ENCODE peak calls at places on chromosomes 16 and 17, in six cellular contexts. U is activated CD4-positive, alpha-beta T cell treated with anti-CD3 and anti-CD28 coated beads, Interleukin-2, amount 50 U/mL, for 48 hours; C is T-helper 2 cell; P is AG20443; S is renal cortical epithelial cell; A is SW 1271. G is an unnamed sample.

GRCh38 chr16:66127459-66128362 is 238.8 kb upstream of the CDH5 start:
- DNase-seq in P (no peak), C (no peak), S (no peak), U (no peak), A (no peak), G (no peak)

GRCh38 chr16:4263504-4264436 is 9.1 kb downstream of the TFAP4 start:
- DNase-seq in S (no peak), C (no peak), U (no peak), P (peak; percentile 99), A (no peak), G (no peak)

GRCh38 chr16:67594256-67594915 is 32.1 kb downstream of the CTCF start:
- DNase-seq in U (no peak), A (no peak), P (no peak), S (peak; percentile 22), C (no peak), G (no peak)

GRCh38 chr17:796609-797008 is 14.5 kb downstream of the MRM3 start:
- DNase-seq in P (no peak), S (no peak), A (no peak), U (no peak), C (no peak), G (no peak)

GRCh38 chr16:30185141-30185682 is 1.8 kb downstream of the CORO1A start:
- DNase-seq in S (no peak), C (no peak), U (peak; percentile 56), A (no peak), P (no peak), G (no peak)

GRCh38 chr17:2594657-2595085 is 1.2 kb downstream of the PAFAH1B1 start:
- DNase-seq in P (no peak), C (no peak), S (no peak), U (no peak), A (no peak), G (no peak)

GRCh38 chr16:81618661-81619060 is 160.4 kb upstream of the PLCG2 start:
- DNase-seq in C (no peak), S (no peak), U (no peak), P (no peak), A (no peak), G (no peak)

GRCh38 chr17:78644971-78645370 is 67.8 kb upstream of the DNAH17 start:
- DNase-seq in A (no peak), P (no peak), U (no peak), S (no peak), C (no peak), G (no peak)

GRCh38 chr16:88076211-88076931 is 125.1 kb downstream of the BANP start:
- DNase-seq in C (no peak), U (no peak), S (no peak), A (no peak), P (no peak), G (no peak)

GRCh38 chr17:67588326-67588725 is 129.4 kb upstream of the NOL11 start:
- DNase-seq in A (no peak), U (no peak), P (no peak), S (no peak), C (no peak), G (no peak)

GRCh38 chr17:752620-753219 is 656 bp upstream of the GEMIN4 start:
- DNase-seq in U (peak; percentile 42), C (no peak), S (peak; percentile 27), P (peak; percentile 83), A (no peak), G (peak; percentile 36)

GRCh38 chr17:14926526-14927122 is 338.5 kb downstream of the PMP22 start:
- DNase-seq in C (no peak), S (peak; percentile 29), U (peak; percentile 48), A (no peak), P (peak; percentile 69), G (peak; percentile 75)

GRCh38 chr16:88956546-88957455 is 20.2 kb downstream of the CBFA2T3 start:
- DNase-seq in C (no peak), P (no peak), A (no peak), U (no peak), S (no peak), G (peak; percentile 95)

GRCh38 chr16:88790312-88791150 is 5.5 kb upstream of the PIEZO1 start:
- DNase-seq in U (peak; percentile 78), S (no peak), C (no peak), P (peak; percentile 41), A (no peak), G (no peak)

GRCh38 chr16:71746442-71747046 is 22.0 kb upstream of the PHLPP2 start:
- DNase-seq in C (no peak), S (peak; percentile 44), U (no peak), A (no peak), P (peak; percentile 55), G (peak; percentile 42)

GRCh38 chr17:17698869-17699351 is 17.7 kb downstream of the RAI1 start:
- DNase-seq in C (no peak), S (peak; percentile 80), U (no peak), A (no peak), P (peak; percentile 56), G (no peak)

GRCh38 chr17:61490540-61490975 is 38.3 kb downstream of the TBX4 start:
- DNase-seq in U (no peak), S (peak; percentile 8), A (no peak), P (peak; percentile 81), C (no peak), G (peak; percentile 75)

GRCh38 chr17:65918921-65919546 is 272.9 kb downstream of the CEP112 start:
- DNase-seq in U (no peak), A (no peak), S (no peak), C (no peak), P (no peak), G (no peak)

GRCh38 chr16:72844225-72844920 is 203.6 kb downstream of the ZFHX3 start:
- DNase-seq in U (no peak), A (no peak), P (no peak), C (no peak), S (no peak), G (peak; percentile 41)

GRCh38 chr16:3148256-3149192 is 13.7 kb downstream of the ZNF213 start:
- DNase-seq in U (no peak), C (no peak), A (no peak), P (no peak), S (no peak), G (no peak)

GRCh38 chr17:30363715-30364202 is 15.0 kb upstream of the CPD start:
- DNase-seq in C (no peak), S (peak; percentile 100), P (peak; percentile 60), A (no peak), U (peak; percentile 87), G (no peak)

GRCh38 chr16:57614546-57615343 is 13.7 kb upstream of the ADGRG1 start:
- DNase-seq in C (no peak), S (no peak), A (no peak), P (no peak), U (peak; percentile 69), G (peak; percentile 74)

GRCh38 chr16:30658731-30659506 is 688 bp downstream of the FBRS start:
- DNase-seq in U (peak; percentile 95), P (peak; percentile 90), A (peak; percentile 97), C (peak; percentile 39), S (peak; percentile 91), G (peak; percentile 96)

GRCh38 chr16:14958970-14959369 is 15.9 kb upstream of the PDXDC1 start:
- DNase-seq in P (no peak), A (no peak), C (no peak), S (no peak), U (no peak), G (no peak)

GRCh38 chr17:76408037-76408849 is 23.8 kb downstream of the SPHK1 start:
- DNase-seq in U (peak; percentile 79), C (peak; percentile 34), P (peak; percentile 60), A (no peak), S (peak; percentile 41), G (peak; percentile 38)

GRCh38 chr17:11485802-11486421 is 112.4 kb upstream of the DNAH9 start:
- DNase-seq in P (no peak), C (no peak), A (no peak), S (no peak), U (no peak), G (no peak)

GRCh38 chr17:62681939-62682381 is 54.5 kb downstream of the MRC2 start:
- DNase-seq in S (no peak), P (no peak), C (no peak), U (no peak), A (no peak), G (no peak)

GRCh38 chr16:29913514-29913913 is 12.5 kb downstream of the KCTD13 start:
- DNase-seq in P (no peak), U (no peak), S (no peak), A (no peak), C (no peak), G (no peak)

GRCh38 chr16:85617948-85618347 is 4.8 kb downstream of the GSE1 start:
- DNase-seq in S (no peak), P (no peak), A (no peak), C (no peak), U (no peak), G (no peak)

GRCh38 chr17:32160526-32160925 is 18.2 kb downstream of the RHOT1 start:
- DNase-seq in S (no peak), A (no peak), U (no peak), P (no peak), C (no peak), G (no peak)

GRCh38 chr17:14048169-14048568 is 21.1 kb upstream of the COX10 start:
- DNase-seq in S (no peak), U (no peak), A (no peak), C (no peak), P (peak; percentile 43), G (no peak)

GRCh38 chr16:88599092-88599733 is 29.0 kb downstream of the ZC3H18 start:
- DNase-seq in S (no peak), C (no peak), U (no peak), P (no peak), A (no peak), G (peak; percentile 50)

GRCh38 chr16:58461056-58461455 is 38.9 kb upstream of the NDRG4 start:
- DNase-seq in U (no peak), S (no peak), C (no peak), P (no peak), A (no peak), G (no peak)

GRCh38 chr16:70726869-70727494 is 41.1 kb upstream of the MTSS2 start:
- DNase-seq in U (no peak), S (no peak), P (no peak), C (no peak), A (no peak), G (no peak)

GRCh38 chr17:81487487-81488275 is 24.9 kb downstream of the ACTG1 start:
- DNase-seq in C (peak; percentile 60), S (no peak), A (no peak), U (peak; percentile 83), P (peak; percentile 99), G (peak; percentile 79)

GRCh38 chr16:2122429-2122828 is 13.3 kb downstream of the PKD1 start:
- DNase-seq in S (no peak), P (no peak), A (no peak), C (no peak), U (no peak), G (no peak)

GRCh38 chr17:39246274-39246673 is 20.5 kb upstream of the STAC2 start:
- DNase-seq in A (no peak), P (no peak), U (no peak), S (no peak), C (no peak), G (no peak)

GRCh38 chr17:31499771-31500554 is 108.5 kb downstream of the RAB11FIP4 start:
- DNase-seq in P (peak; percentile 42), C (no peak), U (peak; percentile 69), S (peak; percentile 78), A (no peak), G (peak; percentile 97)

GRCh38 chr16:11303405-11304138 is 22.4 kb upstream of the PRM1 start:
- DNase-seq in U (no peak), A (no peak), S (peak; percentile 75), C (no peak), P (no peak), G (no peak)